ENCODE peak calls at places on chromosomes 13 and 19, in six cellular contexts. T is A549, Y is NB4, U is HCT116, S is endothelial cell of umbilical vein, A is K562. G is an unnamed sample.

GRCh38 chr19:11324079-11324661 is 15.3 kb downstream of the RAB3D start:
- DNase-seq in S (peak), T (peak), Y (peak), A (peak), U (no peak), G (no peak)

GRCh38 chr19:52600639-52601024 is 30.5 kb downstream of the ZNF701 start:
- DNase-seq in A (no peak), Y (peak), T (no peak), S (no peak), U (no peak), G (peak)

GRCh38 chr19:34808566-34808965 is 35.6 kb upstream of the ZNF599 start:
- DNase-seq in U (no peak), T (no peak), Y (no peak), A (no peak), S (peak), G (no peak)

GRCh38 chr13:46721054-46721453 is 75.9 kb downstream of the ESD start:
- DNase-seq in T (peak), U (peak), Y (peak), A (peak), S (peak), G (peak)

GRCh38 chr19:17020380-17020779 is 6.2 kb downstream of the CPAMD8 start:
- DNase-seq in Y (no peak), A (no peak), T (no peak), S (peak), U (no peak), G (no peak)

GRCh38 chr13:34103854-34104253 is 285.9 kb downstream of the RFC3 start:
- DNase-seq in T (peak), S (no peak), U (no peak), A (no peak), Y (no peak), G (no peak)

GRCh38 chr19:13262450-13262849 is 112.2 kb downstream of the IER2 start:
- DNase-seq in Y (peak), A (peak), T (peak), U (no peak), S (peak), G (no peak)

GRCh38 chr13:109790071-109790470 is 3.7 kb upstream of the IRS2 start:
- DNase-seq in Y (peak), A (no peak), U (no peak), T (no peak), S (no peak), G (no peak)

GRCh38 chr19:5956323-5956722 is 21.6 kb downstream of the RANBP3 start:
- DNase-seq in A (no peak), T (no peak), U (no peak), Y (no peak), S (no peak), G (no peak)

GRCh38 chr13:104487006-104487405 is 1420.8 kb upstream of the SLC10A2 start:
- DNase-seq in A (no peak), S (peak), Y (no peak), T (no peak), U (no peak), G (no peak)
- TF ChIP-seq MAX in A (no peak), S (no peak), Y (no peak), T (no peak), U (no peak), G (no peak)

DNA sequence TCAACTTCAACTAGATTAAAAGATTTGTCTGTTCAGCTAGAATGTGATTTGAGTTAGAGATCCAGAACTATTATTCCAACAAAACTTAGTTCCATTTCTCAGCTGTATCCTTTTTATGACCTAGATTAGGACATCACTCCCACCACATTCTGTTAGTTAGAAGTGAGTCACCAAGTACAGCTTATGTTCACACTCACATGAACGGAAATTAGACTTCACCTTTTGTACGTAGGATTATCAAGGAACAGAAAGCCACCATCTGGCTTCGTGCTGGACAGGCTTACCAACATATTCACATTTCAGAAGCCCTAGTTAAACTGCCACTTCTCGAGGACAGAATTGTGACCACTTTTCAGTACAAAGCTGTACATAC is 142.4 kb downstream of the SUCLA2 start:
- DNase-seq in Y (peak), S (no peak), T (no peak), U (no peak), A (no peak), G (no peak)
- TF ChIP-seq MAX in Y (no peak), S (no peak), T (no peak), U (no peak), A (no peak), G (no peak)

DNA sequence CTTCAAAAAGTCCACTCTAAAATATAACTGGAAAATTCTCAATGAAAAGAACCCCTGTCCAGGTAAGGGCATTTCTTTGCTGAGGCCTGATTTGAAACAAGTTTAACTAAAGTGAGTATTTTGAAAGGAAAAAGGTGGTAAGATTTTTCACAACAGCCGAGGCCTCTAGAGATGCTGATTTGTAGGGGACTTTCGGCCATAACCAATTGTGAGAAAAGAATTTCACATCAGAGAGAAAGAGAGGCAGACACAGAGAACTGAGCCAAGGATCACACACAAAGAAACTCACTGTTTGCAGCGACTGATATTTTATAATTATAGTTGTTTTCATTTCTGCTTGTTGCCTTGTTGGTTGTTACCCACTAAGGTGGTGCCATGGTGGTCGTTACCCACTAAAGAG is 24.4 kb downstream of the MBD3L2B start:
- DNase-seq in Y (no peak), U (no peak), A (no peak), S (no peak), T (no peak), G (no peak)
- TF ChIP-seq MAX in Y (no peak), U (no peak), A (no peak), S (no peak), T (no peak), G (no peak)

GRCh38 chr13:31049083-31049482 is 112.6 kb downstream of the HSPH1 start:
- DNase-seq in S (no peak), A (no peak), T (no peak), Y (no peak), U (no peak), G (no peak)

GRCh38 chr13:31048521-31048920 is 113.2 kb downstream of the HSPH1 start:
- DNase-seq in S (peak), Y (no peak), A (no peak), T (peak), U (no peak), G (no peak)

GRCh38 chr13:31044658-31045620 is 112.5 kb downstream of the TEX26 start:
- DNase-seq in Y (no peak), U (peak), T (no peak), S (peak), A (no peak), G (no peak)

GRCh38 chr13:31045621-31046081 is 113.2 kb downstream of the TEX26 start:
- DNase-seq in A (peak), U (peak), T (peak), Y (peak), S (peak), G (no peak)

GRCh38 chr13:31046711-31047279 is 114.3 kb downstream of the TEX26 start:
- DNase-seq in U (no peak), A (no peak), T (no peak), S (no peak), Y (no peak), G (no peak)
- TF ChIP-seq MAX in U (no peak), A (no peak), T (no peak), S (no peak), Y (no peak), G (no peak)

GRCh38 chr13:26679411-26679810 is 81.2 kb downstream of the GPR12 start:
- DNase-seq in S (no peak), A (no peak), Y (no peak), U (no peak), T (no peak), G (no peak)
- TF ChIP-seq MAX in S (no peak), A (no peak), Y (no peak), U (no peak), T (no peak), G (no peak)

GRCh38 chr19:46460981-46461380 is 10.4 kb downstream of the PNMA8A start:
- DNase-seq in U (no peak), T (no peak), Y (no peak), A (no peak), S (no peak), G (no peak)
- TF ChIP-seq MAX in U (no peak), T (no peak), Y (no peak), A (no peak), S (no peak), G (no peak)

GRCh38 chr13:98947925-98948324 is 29.9 kb downstream of the DOCK9 start:
- DNase-seq in U (no peak), Y (no peak), A (no peak), S (peak), T (no peak), G (no peak)
- TF ChIP-seq MAX in U (no peak), Y (no peak), A (no peak), S (no peak), T (no peak), G (no peak)

DNA sequence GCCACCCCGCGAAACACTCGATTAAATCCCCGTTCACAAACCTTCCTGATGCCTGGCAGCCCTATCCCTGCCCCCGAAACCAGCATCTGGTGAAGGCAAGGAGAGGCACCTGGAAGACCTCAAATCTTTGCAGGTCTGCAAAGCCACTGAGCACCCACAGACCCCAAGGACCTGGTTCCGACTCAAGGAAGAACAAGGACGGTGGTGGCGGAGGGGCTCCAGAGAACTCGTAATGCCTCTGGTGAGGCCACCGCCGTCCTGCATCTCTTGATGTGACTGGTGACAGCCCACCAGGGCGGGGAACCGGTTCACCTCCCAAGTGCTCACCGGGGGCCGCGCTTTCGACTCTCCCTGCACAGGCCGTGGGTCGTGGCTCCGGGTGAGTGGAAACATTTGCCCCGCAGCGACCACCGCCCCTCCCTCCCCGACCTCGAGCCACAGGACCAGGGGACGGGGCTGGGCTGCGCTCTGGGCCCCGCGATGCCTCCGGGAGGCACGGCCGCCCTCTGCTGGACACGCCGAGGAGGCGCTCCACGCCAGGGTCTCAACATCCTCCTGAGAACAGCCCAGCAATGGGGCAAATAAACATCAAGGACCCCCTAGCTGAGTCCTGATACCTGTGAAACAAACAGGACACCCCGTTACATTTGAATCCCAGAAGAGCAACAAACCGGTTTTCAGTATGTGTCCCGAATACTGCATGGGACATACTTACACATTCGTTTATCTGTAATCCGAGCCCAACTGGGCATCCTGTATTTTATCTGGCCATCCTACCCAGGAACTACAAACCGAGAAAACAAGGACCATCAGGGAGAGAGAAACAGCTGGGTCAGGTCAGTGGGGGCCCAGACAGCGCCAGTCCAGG is 3.9 kb upstream of the PLPP2 start:
- DNase-seq in T (peak), U (no peak), Y (peak), A (peak), S (no peak), G (peak)
- TF ChIP-seq MAX in T (no peak), U (no peak), Y (no peak), A (no peak), S (no peak), G (peak)